ENCODE peak calls at places on chromosomes 16 and 17, in five cellular contexts. L is NT2/D1, X is HEK293T, H is H1, E is GM12878. A is an unnamed sample.

GRCh38 chr17:8056232-8056975 is 17.5 kb downstream of the ALOX15B start:
- DNase-seq in H (no peak), E (peak; percentile 44), L (no peak), X (no peak), A (peak; percentile 93)

GRCh38 chr17:71392715-71393567 is 727.9 kb upstream of the SOX9 start:
- DNase-seq in X (no peak), L (no peak), E (no peak), H (no peak), A (no peak)

GRCh38 chr17:83129676-83130075 is 50.3 kb downstream of the METRNL start:
- DNase-seq in X (no peak), E (no peak), L (no peak), H (no peak), A (no peak)

GRCh38 chr17:61325382-61326073 is 74.1 kb upstream of the TBX2 start:
- DNase-seq in X (peak; percentile 39), H (no peak), E (no peak), L (no peak), A (no peak)

GRCh38 chr17:74514632-74515035 is 16.6 kb downstream of the CD300LB start:
- DNase-seq in H (no peak), E (no peak), X (peak; percentile 14), L (no peak), A (no peak)

GRCh38 chr16:23650674-23651073 is 9.4 kb downstream of the DCTN5 start:
- DNase-seq in H (no peak), X (no peak), E (no peak), L (no peak), A (no peak)

GRCh38 chr17:74917430-74917829 is 5.6 kb downstream of the USH1G start:
- DNase-seq in E (no peak), H (no peak), X (no peak), L (no peak), A (no peak)

GRCh38 chr16:58511933-58512815 is 3.1 kb upstream of the SETD6 start:
- DNase-seq in H (peak; percentile 96), E (no peak), X (peak; percentile 71), L (no peak), A (peak; percentile 75)

GRCh38 chr17:51397361-51398127 is 137.2 kb downstream of the UTP18 start:
- DNase-seq in X (no peak), H (no peak), L (no peak), E (no peak), A (no peak)

DNA sequence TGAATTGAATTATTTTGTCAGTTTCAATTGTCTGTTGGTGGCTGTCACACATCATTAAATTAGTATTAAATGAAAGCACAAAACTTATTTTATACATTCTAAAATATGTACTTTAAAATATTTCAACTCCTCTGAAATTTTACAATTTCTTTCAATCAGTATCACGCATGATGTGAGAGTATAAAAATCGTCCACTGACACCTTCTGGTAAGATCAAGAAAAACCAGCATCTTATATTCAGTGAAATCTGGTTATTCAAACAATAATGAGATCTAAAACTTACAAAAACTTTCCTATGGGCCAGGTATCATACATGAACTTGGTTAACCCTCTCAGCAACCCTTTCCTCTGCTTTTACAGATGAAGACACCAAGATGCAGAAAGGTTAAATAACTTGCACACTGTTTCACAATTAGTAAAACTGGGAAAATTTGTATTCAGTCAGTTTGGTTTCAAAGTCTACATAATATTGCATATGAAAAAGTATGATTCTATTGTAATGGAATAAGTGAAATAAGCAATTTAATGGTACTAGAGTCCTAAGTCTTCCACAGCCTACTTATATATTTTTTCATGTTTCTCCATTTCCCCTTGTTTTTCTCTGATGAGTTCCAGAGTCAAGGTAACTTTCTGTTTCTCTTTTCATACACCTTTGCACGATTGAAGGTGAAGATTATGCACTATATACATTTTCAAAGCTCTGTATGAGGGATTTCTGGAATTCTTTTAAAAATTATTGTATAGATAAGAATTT is 58.7 kb downstream of the EFCAB5 start:
- DNase-seq in L (no peak), H (no peak), X (no peak), E (no peak), A (no peak)
- TF ChIP-seq SUZ12 in L (no peak), H (no peak), X (no peak), E (no peak), A (no peak)

DNA sequence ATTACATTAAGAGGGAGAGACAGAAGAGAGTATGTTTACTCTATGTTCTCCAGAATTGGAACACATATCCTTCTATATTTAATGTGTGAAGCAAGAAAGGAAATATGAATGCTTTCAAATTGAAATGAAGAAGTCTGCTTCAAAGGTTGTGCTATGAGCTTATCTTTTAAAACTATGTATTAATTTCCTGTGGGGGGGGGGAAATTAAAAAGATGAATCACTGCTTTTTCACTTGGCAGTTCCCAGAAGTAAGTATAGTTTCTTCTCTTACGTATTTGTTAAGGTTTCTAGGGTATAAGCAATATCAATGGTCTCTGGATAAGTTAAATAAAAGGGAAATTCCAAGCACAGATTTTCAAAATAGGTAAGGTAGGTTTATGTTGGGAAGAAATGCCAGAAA is 7.0 kb downstream of the TERF2 start:
- DNase-seq in X (no peak), L (no peak), H (no peak), E (no peak), A (no peak)
- TF ChIP-seq SUZ12 in X (no peak), L (no peak), H (no peak), E (no peak), A (no peak)

GRCh38 chr16:80081851-80082250 is 458.9 kb upstream of the DYNLRB2 start:
- DNase-seq in E (no peak), H (no peak), L (no peak), X (no peak), A (no peak)

GRCh38 chr16:80084163-80084562 is 456.6 kb upstream of the DYNLRB2 start:
- DNase-seq in L (no peak), H (no peak), X (no peak), E (no peak), A (no peak)

GRCh38 chr16:80080287-80080851 is 460.4 kb upstream of the DYNLRB2 start:
- DNase-seq in E (no peak), X (no peak), L (no peak), H (no peak), A (no peak)

GRCh38 chr16:80085606-80086005 is 455.2 kb upstream of the DYNLRB2 start:
- DNase-seq in H (no peak), L (no peak), E (no peak), X (no peak), A (no peak)

GRCh38 chr16:80084614-80085013 is 456.2 kb upstream of the DYNLRB2 start:
- DNase-seq in E (no peak), X (peak; percentile 65), L (peak; percentile 61), H (peak; percentile 56), A (peak; percentile 41)
- TF ChIP-seq SUZ12 in E (no peak), X (no peak), L (no peak), H (no peak), A (no peak)

GRCh38 chr17:16002708-16003265 is 3.2 kb downstream of the TTC19 start:
- DNase-seq in X (no peak), H (no peak), L (no peak), E (no peak), A (no peak)

GRCh38 chr17:16001498-16001897 is 1.9 kb downstream of the TTC19 start:
- DNase-seq in L (no peak), E (no peak), X (no peak), H (no peak), A (no peak)

GRCh38 chr17:15999141-15999973 is at the start of the genes TTC19 and ZSWIM7:
- DNase-seq in E (peak; percentile 83), L (peak; percentile 91), X (peak; percentile 95), H (peak; percentile 99), A (peak; percentile 92)

GRCh38 chr17:15998031-15998574 is 1.4 kb downstream of the ZSWIM7 start:
- DNase-seq in E (no peak), H (peak; percentile 4), L (no peak), X (no peak), A (no peak)

GRCh38 chr17:15999974-16000827 is 577 bp downstream of the TTC19 start:
- DNase-seq in H (no peak), L (no peak), X (peak; percentile 56), E (no peak), A (peak; percentile 15)
- TF ChIP-seq SUZ12 in H (no peak), L (no peak), X (no peak), E (no peak), A (no peak)

DNA sequence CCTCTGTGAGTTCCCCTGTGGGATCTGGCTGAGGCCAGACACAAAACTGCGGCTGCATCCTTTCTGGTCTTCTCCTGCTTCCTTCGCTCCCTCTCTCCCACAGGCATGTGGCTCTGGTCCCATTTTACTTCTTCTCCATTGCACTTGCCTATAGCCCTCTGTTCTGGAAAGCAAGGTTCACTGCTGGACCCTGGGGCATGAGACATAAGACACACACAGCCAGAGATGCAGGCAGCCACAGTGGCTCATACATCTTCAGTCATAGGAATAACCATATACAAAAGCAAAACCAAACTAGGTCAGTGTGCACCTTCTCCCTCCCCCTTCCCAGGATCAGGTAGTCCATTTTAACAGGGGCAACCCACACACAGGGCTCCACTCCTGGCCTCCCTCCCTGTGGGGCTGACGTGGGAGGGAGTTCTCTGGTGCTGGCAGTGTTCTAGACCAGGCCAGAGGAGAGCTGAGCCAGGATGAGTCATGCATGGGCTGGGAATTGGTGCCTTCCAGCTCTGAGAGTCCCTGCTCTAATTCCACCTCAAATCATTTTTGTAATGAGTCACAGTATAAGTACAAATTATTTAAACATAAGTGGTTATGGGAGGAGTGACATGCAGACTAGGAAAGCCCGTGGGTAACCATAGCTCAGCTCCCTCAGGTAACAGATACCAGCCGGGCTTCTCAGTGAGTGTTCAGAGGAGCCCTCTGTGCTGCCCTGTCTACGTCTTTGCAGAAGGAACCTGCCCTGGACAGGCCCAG is 58.0 kb downstream of the ASIC2 start:
- DNase-seq in E (no peak), X (no peak), L (no peak), H (no peak), A (no peak)
- TF ChIP-seq SUZ12 in E (no peak), X (no peak), L (no peak), H (no peak), A (no peak)

DNA sequence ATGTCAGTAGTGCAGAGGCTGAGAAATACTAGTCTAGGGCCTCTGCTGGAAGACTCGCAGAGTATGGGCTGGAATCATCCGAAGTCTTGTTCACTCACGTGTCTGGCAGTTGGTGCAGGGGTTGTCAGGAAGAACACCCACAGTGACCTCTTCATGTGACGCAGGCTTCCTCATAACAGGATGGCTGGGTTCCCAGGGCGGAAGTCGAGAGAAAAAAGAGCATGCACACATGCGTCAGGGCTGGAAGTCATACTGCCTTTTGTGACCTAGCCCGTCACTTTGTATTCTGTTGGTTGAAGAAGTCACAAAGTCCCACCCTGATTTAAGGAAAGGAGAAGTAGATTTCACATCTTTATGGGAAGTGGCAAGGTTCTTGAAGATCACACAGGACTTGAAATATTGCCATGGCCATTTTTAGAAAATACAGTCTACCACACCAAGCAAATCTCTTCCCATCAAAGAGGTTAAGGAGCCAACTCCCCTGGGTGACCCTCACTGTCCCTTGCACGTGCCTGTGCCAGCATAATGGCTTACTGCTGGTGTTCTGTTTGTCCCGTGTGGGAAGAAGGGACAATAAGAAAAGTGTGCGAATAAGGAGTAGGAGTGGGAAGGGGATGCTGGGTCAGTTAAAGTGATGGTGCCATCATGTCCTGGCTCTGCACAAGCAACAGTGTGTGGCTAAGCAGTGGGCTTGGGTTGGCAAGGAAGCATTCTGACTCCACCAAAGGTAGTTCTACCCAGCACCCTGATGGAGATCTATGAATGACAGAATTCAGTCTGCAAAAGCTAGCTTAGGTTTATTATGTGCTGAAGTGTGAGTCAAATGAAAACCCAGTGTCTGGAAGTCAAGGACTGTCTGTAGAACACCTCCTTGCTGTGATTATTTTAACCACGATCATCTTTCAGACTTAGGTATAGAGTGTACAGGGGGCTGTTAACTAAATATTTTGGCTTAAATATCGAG is 28.1 kb downstream of the HEATR3 start:
- DNase-seq in L (no peak), X (no peak), E (no peak), H (no peak), A (no peak)
- TF ChIP-seq SUZ12 in L (no peak), X (no peak), E (no peak), H (no peak), A (no peak)

A was measured in HepG2.